ENCODE peak calls at places on chromosomes 4 and X, in four cellular contexts. One of them, this sample, is unnamed.

GRCh38 chr4:165814256-165815010 is 58.6 kb upstream of the TLL1 start:
- DNase-seq in activated CD8-positive, alpha-beta T cell treated with anti-CD3 and anti-CD28 coated beads for 36 hours: no peak
- DNase-seq in ovary: no peak
- DNase-seq in cardiac muscle cell: peak
- DNase-seq in this sample: no peak

GRCh38 chr4:20589436-20589835 is 110.8 kb upstream of the PACRGL start:
- DNase-seq in ovary: no peak
- DNase-seq in cardiac muscle cell: no peak
- DNase-seq in activated CD8-positive, alpha-beta T cell treated with anti-CD3 and anti-CD28 coated beads for 36 hours: no peak
- DNase-seq in this sample: no peak

GRCh38 chr4:125316781-125317525 is 2.2 kb downstream of the FAT4 start:
- DNase-seq in ovary: peak
- DNase-seq in activated CD8-positive, alpha-beta T cell treated with anti-CD3 and anti-CD28 coated beads for 36 hours: no peak
- DNase-seq in cardiac muscle cell: peak
- DNase-seq in this sample: peak

GRCh38 chr4:20618010-20618409 is 82.2 kb upstream of the PACRGL start:
- DNase-seq in ovary: no peak
- DNase-seq in cardiac muscle cell: peak
- DNase-seq in activated CD8-positive, alpha-beta T cell treated with anti-CD3 and anti-CD28 coated beads for 36 hours: no peak
- DNase-seq in this sample: no peak

GRCh38 chr4:121273191-121273590 is 107.6 kb downstream of the QRFPR start:
- DNase-seq in ovary: no peak
- DNase-seq in cardiac muscle cell: no peak
- DNase-seq in activated CD8-positive, alpha-beta T cell treated with anti-CD3 and anti-CD28 coated beads for 36 hours: no peak
- DNase-seq in this sample: no peak

GRCh38 chr4:72857787-72858186 is 211.7 kb downstream of the COX18 start:
- DNase-seq in cardiac muscle cell: peak
- DNase-seq in ovary: no peak
- DNase-seq in activated CD8-positive, alpha-beta T cell treated with anti-CD3 and anti-CD28 coated beads for 36 hours: no peak
- DNase-seq in this sample: no peak

GRCh38 chr4:44165938-44166337 is 282.7 kb downstream of the KCTD8 start:
- DNase-seq in cardiac muscle cell: no peak
- DNase-seq in activated CD8-positive, alpha-beta T cell treated with anti-CD3 and anti-CD28 coated beads for 36 hours: no peak
- DNase-seq in ovary: no peak
- DNase-seq in this sample: no peak

GRCh38 chr4:119692001-119692400 is 63.4 kb upstream of the PDE5A start:
- DNase-seq in activated CD8-positive, alpha-beta T cell treated with anti-CD3 and anti-CD28 coated beads for 36 hours: no peak
- DNase-seq in ovary: no peak
- DNase-seq in cardiac muscle cell: no peak
- DNase-seq in this sample: no peak

GRCh38 chr4:152454398-152455011 is 81.4 kb downstream of the FBXW7 start:
- DNase-seq in activated CD8-positive, alpha-beta T cell treated with anti-CD3 and anti-CD28 coated beads for 36 hours: no peak
- DNase-seq in cardiac muscle cell: peak
- DNase-seq in ovary: no peak
- DNase-seq in this sample: no peak

GRCh38 chr4:185734214-185734613 is 77.8 kb downstream of the SORBS2 start:
- DNase-seq in activated CD8-positive, alpha-beta T cell treated with anti-CD3 and anti-CD28 coated beads for 36 hours: no peak
- DNase-seq in cardiac muscle cell: no peak
- DNase-seq in ovary: no peak
- DNase-seq in this sample: no peak

GRCh38 chrX:152915541-152916241 is 17.8 kb downstream of the ZNF185 start:
- DNase-seq in ovary: no peak
- DNase-seq in cardiac muscle cell: peak
- DNase-seq in activated CD8-positive, alpha-beta T cell treated with anti-CD3 and anti-CD28 coated beads for 36 hours: peak
- DNase-seq in this sample: peak

GRCh38 chr4:109411964-109412363 is 21.7 kb upstream of the SEC24B start:
- DNase-seq in activated CD8-positive, alpha-beta T cell treated with anti-CD3 and anti-CD28 coated beads for 36 hours: no peak
- DNase-seq in cardiac muscle cell: peak
- DNase-seq in ovary: peak
- DNase-seq in this sample: no peak

GRCh38 chr4:6391186-6391851 is 81.1 kb downstream of the PPP2R2C start:
- DNase-seq in activated CD8-positive, alpha-beta T cell treated with anti-CD3 and anti-CD28 coated beads for 36 hours: no peak
- DNase-seq in ovary: no peak
- DNase-seq in cardiac muscle cell: no peak
- DNase-seq in this sample: no peak

GRCh38 chrX:131741103-131741581 is 197.3 kb downstream of the OR13H1 start:
- DNase-seq in cardiac muscle cell: no peak
- DNase-seq in activated CD8-positive, alpha-beta T cell treated with anti-CD3 and anti-CD28 coated beads for 36 hours: no peak
- DNase-seq in ovary: peak
- DNase-seq in this sample: no peak

GRCh38 chr4:124282301-124282898 is 430.1 kb downstream of the ANKRD50 start:
- DNase-seq in cardiac muscle cell: no peak
- DNase-seq in ovary: no peak
- DNase-seq in activated CD8-positive, alpha-beta T cell treated with anti-CD3 and anti-CD28 coated beads for 36 hours: no peak
- DNase-seq in this sample: no peak

GRCh38 chrX:39398215-39398972 is 597.1 kb downstream of the MID1IP1 start:
- DNase-seq in ovary: peak
- DNase-seq in cardiac muscle cell: no peak
- DNase-seq in activated CD8-positive, alpha-beta T cell treated with anti-CD3 and anti-CD28 coated beads for 36 hours: no peak
- DNase-seq in this sample: no peak

GRCh38 chr4:13980317-13980716 is 352.8 kb upstream of the BOD1L1 start:
- DNase-seq in activated CD8-positive, alpha-beta T cell treated with anti-CD3 and anti-CD28 coated beads for 36 hours: peak
- DNase-seq in ovary: no peak
- DNase-seq in cardiac muscle cell: peak
- DNase-seq in this sample: no peak

GRCh38 chrX:19005909-19006308 is 22.0 kb upstream of the PHKA2 start:
- DNase-seq in cardiac muscle cell: no peak
- DNase-seq in ovary: no peak
- DNase-seq in activated CD8-positive, alpha-beta T cell treated with anti-CD3 and anti-CD28 coated beads for 36 hours: no peak
- DNase-seq in this sample: no peak

GRCh38 chrX:68995780-68996551 is 167.1 kb downstream of the EFNB1 start:
- DNase-seq in cardiac muscle cell: peak
- DNase-seq in ovary: peak
- DNase-seq in activated CD8-positive, alpha-beta T cell treated with anti-CD3 and anti-CD28 coated beads for 36 hours: no peak
- DNase-seq in this sample: no peak

GRCh38 chr4:163332526-163333405 is at the start of gene NPY1R:
- DNase-seq in activated CD8-positive, alpha-beta T cell treated with anti-CD3 and anti-CD28 coated beads for 36 hours: peak
- DNase-seq in cardiac muscle cell: peak
- DNase-seq in ovary: peak
- DNase-seq in this sample: peak

GRCh38 chr4:168580228-168580627 is 83.4 kb downstream of the PALLD start:
- DNase-seq in cardiac muscle cell: no peak
- DNase-seq in ovary: no peak
- DNase-seq in activated CD8-positive, alpha-beta T cell treated with anti-CD3 and anti-CD28 coated beads for 36 hours: no peak
- DNase-seq in this sample: no peak

GRCh38 chr4:27759621-27760020 is 899.0 kb downstream of the STIM2 start:
- DNase-seq in cardiac muscle cell: peak
- DNase-seq in activated CD8-positive, alpha-beta T cell treated with anti-CD3 and anti-CD28 coated beads for 36 hours: no peak
- DNase-seq in ovary: no peak
- DNase-seq in this sample: no peak

GRCh38 chr4:140049024-140049923 is 104.7 kb downstream of the MAML3 start:
- DNase-seq in ovary: peak
- DNase-seq in activated CD8-positive, alpha-beta T cell treated with anti-CD3 and anti-CD28 coated beads for 36 hours: peak
- DNase-seq in cardiac muscle cell: peak
- DNase-seq in this sample: peak

GRCh38 chrX:112734250-112734649 is 54.5 kb upstream of the LHFPL1 start:
- DNase-seq in activated CD8-positive, alpha-beta T cell treated with anti-CD3 and anti-CD28 coated beads for 36 hours: no peak
- DNase-seq in ovary: no peak
- DNase-seq in cardiac muscle cell: peak
- DNase-seq in this sample: no peak

GRCh38 chr4:109578846-109579245 is 18.8 kb downstream of the MCUB start:
- DNase-seq in ovary: no peak
- DNase-seq in activated CD8-positive, alpha-beta T cell treated with anti-CD3 and anti-CD28 coated beads for 36 hours: no peak
- DNase-seq in cardiac muscle cell: no peak
- DNase-seq in this sample: no peak

GRCh38 chr4:183876268-183876934 is 28.7 kb upstream of the STOX2 start:
- DNase-seq in activated CD8-positive, alpha-beta T cell treated with anti-CD3 and anti-CD28 coated beads for 36 hours: no peak
- DNase-seq in ovary: peak
- DNase-seq in cardiac muscle cell: peak
- DNase-seq in this sample: no peak

GRCh38 chrX:10496345-10496965 is 123.9 kb downstream of the MID1 start:
- DNase-seq in cardiac muscle cell: peak
- DNase-seq in ovary: no peak
- DNase-seq in activated CD8-positive, alpha-beta T cell treated with anti-CD3 and anti-CD28 coated beads for 36 hours: no peak
- DNase-seq in this sample: no peak

GRCh38 chr4:52824603-52825310 is 37.4 kb upstream of the RASL11B start:
- DNase-seq in activated CD8-positive, alpha-beta T cell treated with anti-CD3 and anti-CD28 coated beads for 36 hours: no peak
- DNase-seq in ovary: peak
- DNase-seq in cardiac muscle cell: peak
- DNase-seq in this sample: no peak

GRCh38 chrX:43552703-43553102 is 103.4 kb upstream of the MAOA start:
- DNase-seq in cardiac muscle cell: no peak
- DNase-seq in activated CD8-positive, alpha-beta T cell treated with anti-CD3 and anti-CD28 coated beads for 36 hours: no peak
- DNase-seq in ovary: no peak
- DNase-seq in this sample: no peak

GRCh38 chr4:99815597-99816011 is 1.0 kb upstream of the DAPP1 start:
- DNase-seq in ovary: no peak
- DNase-seq in cardiac muscle cell: peak
- DNase-seq in activated CD8-positive, alpha-beta T cell treated with anti-CD3 and anti-CD28 coated beads for 36 hours: peak
- DNase-seq in this sample: no peak

GRCh38 chr4:2248044-2248780 is 6.3 kb upstream of the HAUS3 start:
- DNase-seq in ovary: no peak
- DNase-seq in cardiac muscle cell: no peak
- DNase-seq in activated CD8-positive, alpha-beta T cell treated with anti-CD3 and anti-CD28 coated beads for 36 hours: no peak
- DNase-seq in this sample: no peak

GRCh38 chrX:114611018-114611619 is 27.2 kb downstream of the HTR2C start:
- DNase-seq in activated CD8-positive, alpha-beta T cell treated with anti-CD3 and anti-CD28 coated beads for 36 hours: peak
- DNase-seq in cardiac muscle cell: peak
- DNase-seq in ovary: no peak
- DNase-seq in this sample: peak

GRCh38 chr4:107034982-107035710 is 967 bp downstream of the DKK2 start:
- DNase-seq in ovary: peak
- DNase-seq in cardiac muscle cell: peak
- DNase-seq in activated CD8-positive, alpha-beta T cell treated with anti-CD3 and anti-CD28 coated beads for 36 hours: peak
- DNase-seq in this sample: peak

GRCh38 chr4:107034091-107034698 is 1.9 kb downstream of the DKK2 start:
- DNase-seq in activated CD8-positive, alpha-beta T cell treated with anti-CD3 and anti-CD28 coated beads for 36 hours: peak
- DNase-seq in ovary: peak
- DNase-seq in cardiac muscle cell: peak
- DNase-seq in this sample: peak

GRCh38 chr4:107035711-107036601 is at the start of gene DKK2:
- DNase-seq in activated CD8-positive, alpha-beta T cell treated with anti-CD3 and anti-CD28 coated beads for 36 hours: peak
- DNase-seq in ovary: peak
- DNase-seq in cardiac muscle cell: peak
- DNase-seq in this sample: peak

GRCh38 chr4:107036602-107037151 is 564 bp upstream of the DKK2 start:
- DNase-seq in ovary: no peak
- DNase-seq in cardiac muscle cell: no peak
- DNase-seq in activated CD8-positive, alpha-beta T cell treated with anti-CD3 and anti-CD28 coated beads for 36 hours: no peak
- DNase-seq in this sample: peak

DNA sequence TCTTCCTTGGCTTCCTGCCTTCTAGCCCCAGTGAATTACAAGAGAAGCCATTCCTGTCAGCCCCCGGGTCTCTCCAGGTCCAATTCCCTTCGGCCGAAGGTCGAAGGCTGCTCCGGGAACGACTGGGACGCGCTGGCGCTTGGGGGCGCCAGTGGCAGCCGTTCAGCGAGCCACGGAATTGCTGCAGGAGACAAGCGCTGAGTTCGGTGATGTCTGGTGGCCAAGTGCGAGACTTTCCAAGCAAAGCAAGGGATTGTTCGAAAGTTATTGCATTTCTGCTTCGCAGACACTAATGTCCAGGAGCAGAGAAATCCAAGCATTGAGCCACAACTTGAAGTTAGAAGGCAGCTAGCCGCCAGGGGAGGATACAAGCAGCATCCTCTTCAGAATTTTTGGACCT is 1.1 kb upstream of the DKK2 start:
- DNase-seq in activated CD8-positive, alpha-beta T cell treated with anti-CD3 and anti-CD28 coated beads for 36 hours: peak
- DNase-seq in cardiac muscle cell: peak
- DNase-seq in ovary: peak
- DNase-seq in this sample: peak
- TF ChIP-seq CTCF in activated CD8-positive, alpha-beta T cell treated with anti-CD3 and anti-CD28 coated beads for 36 hours: no peak
- TF ChIP-seq CTCF in cardiac muscle cell: peak
- TF ChIP-seq CTCF in ovary: no peak
- TF ChIP-seq CTCF in this sample: no peak

GRCh38 chr4:138796761-138797160 is 218.8 kb upstream of the NOCT start:
- DNase-seq in cardiac muscle cell: no peak
- DNase-seq in ovary: no peak
- DNase-seq in activated CD8-positive, alpha-beta T cell treated with anti-CD3 and anti-CD28 coated beads for 36 hours: no peak
- DNase-seq in this sample: no peak

GRCh38 chr4:138798404-138798803 is 217.2 kb upstream of the NOCT start:
- DNase-seq in cardiac muscle cell: no peak
- DNase-seq in activated CD8-positive, alpha-beta T cell treated with anti-CD3 and anti-CD28 coated beads for 36 hours: no peak
- DNase-seq in ovary: no peak
- DNase-seq in this sample: no peak

GRCh38 chr4:138804705-138805104 is 210.9 kb upstream of the NOCT start:
- DNase-seq in ovary: no peak
- DNase-seq in activated CD8-positive, alpha-beta T cell treated with anti-CD3 and anti-CD28 coated beads for 36 hours: no peak
- DNase-seq in cardiac muscle cell: no peak
- DNase-seq in this sample: no peak

GRCh38 chr4:138797646-138798045 is 217.9 kb upstream of the NOCT start:
- DNase-seq in ovary: no peak
- DNase-seq in cardiac muscle cell: no peak
- DNase-seq in activated CD8-positive, alpha-beta T cell treated with anti-CD3 and anti-CD28 coated beads for 36 hours: no peak
- DNase-seq in this sample: no peak

GRCh38 chr4:138802499-138802898 is 213.1 kb upstream of the NOCT start:
- DNase-seq in cardiac muscle cell: no peak
- DNase-seq in ovary: no peak
- DNase-seq in activated CD8-positive, alpha-beta T cell treated with anti-CD3 and anti-CD28 coated beads for 36 hours: no peak
- DNase-seq in this sample: no peak
- TF ChIP-seq CTCF in cardiac muscle cell: no peak
- TF ChIP-seq CTCF in ovary: no peak
- TF ChIP-seq CTCF in activated CD8-positive, alpha-beta T cell treated with anti-CD3 and anti-CD28 coated beads for 36 hours: no peak
- TF ChIP-seq CTCF in this sample: no peak

GRCh38 chr4:103150677-103151076 is 47.5 kb downstream of the CENPE start:
- DNase-seq in activated CD8-positive, alpha-beta T cell treated with anti-CD3 and anti-CD28 coated beads for 36 hours: no peak
- DNase-seq in ovary: no peak
- DNase-seq in cardiac muscle cell: no peak
- DNase-seq in this sample: no peak
- TF ChIP-seq CTCF in activated CD8-positive, alpha-beta T cell treated with anti-CD3 and anti-CD28 coated beads for 36 hours: no peak
- TF ChIP-seq CTCF in ovary: no peak
- TF ChIP-seq CTCF in cardiac muscle cell: no peak
- TF ChIP-seq CTCF in this sample: no peak

DNA sequence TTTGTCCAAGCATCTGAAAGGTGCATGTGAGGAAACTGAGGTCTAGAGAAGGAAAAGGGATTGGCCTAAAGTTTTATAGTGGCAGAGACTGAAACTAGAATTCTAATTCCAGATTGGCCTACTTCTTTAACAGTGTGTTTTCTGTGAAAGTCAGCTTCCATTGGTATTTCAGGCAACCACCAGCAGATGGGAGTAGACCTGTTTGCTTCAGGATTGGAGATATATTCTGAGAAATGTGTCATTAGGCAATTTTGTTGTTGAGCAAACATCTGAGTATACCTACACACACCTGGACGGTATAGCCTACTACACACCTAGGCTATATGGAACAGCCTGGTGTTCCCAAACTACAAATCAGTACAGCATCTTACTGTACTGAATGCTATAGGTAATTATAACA is 207.3 kb upstream of the RADX start:
- DNase-seq in cardiac muscle cell: no peak
- DNase-seq in ovary: no peak
- DNase-seq in activated CD8-positive, alpha-beta T cell treated with anti-CD3 and anti-CD28 coated beads for 36 hours: no peak
- DNase-seq in this sample: no peak
- TF ChIP-seq CTCF in cardiac muscle cell: peak
- TF ChIP-seq CTCF in ovary: no peak
- TF ChIP-seq CTCF in activated CD8-positive, alpha-beta T cell treated with anti-CD3 and anti-CD28 coated beads for 36 hours: no peak
- TF ChIP-seq CTCF in this sample: no peak